ENCODE peak calls at places on chromosomes 16 and 17, in eight cellular contexts. C, B, X, R, A, W, F and J are unnamed samples.

GRCh38 chr16:11792404-11793260 is 4.4 kb downstream of the ZC3H7A start:
- DNase-seq in C (no peak), B (peak; percentile 48), X (peak; percentile 13), R (peak; percentile 72), A (no peak), W (no peak), F (peak; percentile 68), J (no peak)

GRCh38 chr17:50806141-50806643 is 29.2 kb upstream of the WFIKKN2 start:
- DNase-seq in C (no peak), B (peak; percentile 84), X (no peak), R (no peak), A (no peak), W (no peak), F (no peak), J (no peak)

GRCh38 chr17:69539274-69539673 is 124.8 kb downstream of the MAP2K6 start:
- DNase-seq in C (no peak), B (no peak), X (no peak), R (no peak), A (no peak), W (no peak), F (no peak), J (no peak)

GRCh38 chr17:4537451-4538235 is 17.5 kb downstream of the MYBBP1A start:
- DNase-seq in C (no peak), B (peak; percentile 72), X (no peak), R (no peak), A (no peak), W (no peak), F (no peak), J (no peak)

GRCh38 chr17:51710289-51710979 is 448.1 kb downstream of the CA10 start:
- DNase-seq in C (no peak), B (no peak), X (no peak), R (no peak), A (no peak), W (no peak), F (no peak), J (no peak)

GRCh38 chr17:82396601-82397435 is 21.3 kb upstream of the HEXD start:
- DNase-seq in C (peak; percentile 99), B (no peak), X (no peak), R (no peak), A (peak; percentile 33), W (no peak), F (no peak), J (peak; percentile 57)

GRCh38 chr16:12330977-12331376 is 354.4 kb downstream of the SNX29 start:
- DNase-seq in C (peak; percentile 22), B (no peak), X (no peak), R (no peak), A (peak; percentile 24), W (no peak), F (peak; percentile 80), J (no peak)

GRCh38 chr16:67504190-67505021 is 21.1 kb upstream of the AGRP start:
- DNase-seq in C (no peak), B (no peak), X (no peak), R (peak; percentile 80), A (no peak), W (no peak), F (peak; percentile 33), J (peak; percentile 50)

GRCh38 chr16:57807968-57808528 is 5.8 kb upstream of the KIFC3 start:
- DNase-seq in C (peak; percentile 95), B (no peak), X (peak; percentile 23), R (peak; percentile 82), A (peak; percentile 88), W (no peak), F (peak; percentile 89), J (peak; percentile 64)

GRCh38 chr16:89283449-89283848 is 65.9 kb downstream of the ZNF778 start:
- DNase-seq in C (no peak), B (no peak), X (no peak), R (no peak), A (no peak), W (no peak), F (no peak), J (no peak)